ENCODE peak calls at places on chromosomes 16 and 17, in five cellular contexts. N is H9, Y is WTC11, L is AG04449, G is ascending aorta. R is an unnamed sample.

GRCh38 chr16:4315185-4316102 is at the start of gene GLIS2:
- DNase-seq in N (peak), G (peak), L (no peak), Y (peak), R (peak)

GRCh38 chr17:2337152-2337810 is at the start of gene SGSM2:
- DNase-seq in L (no peak), N (peak), Y (peak), G (peak), R (no peak)

GRCh38 chr17:6648181-6648580 is 3.2 kb downstream of the MED31 start:
- DNase-seq in Y (no peak), G (no peak), N (no peak), L (no peak), R (peak)

GRCh38 chr17:82917656-82918345 is 78.0 kb upstream of the ZNF750 start:
- DNase-seq in G (no peak), L (no peak), Y (peak), N (peak), R (no peak)

GRCh38 chr17:58004060-58004459 is 3.0 kb downstream of the SRSF1 start:
- DNase-seq in Y (no peak), L (no peak), G (no peak), N (no peak), R (no peak)

GRCh38 chr17:82787081-82787848 is 35.4 kb downstream of the TBCD start:
- DNase-seq in Y (no peak), G (no peak), L (no peak), N (no peak), R (no peak)

GRCh38 chr16:53864819-53865491 is 161.0 kb downstream of the FTO start:
- DNase-seq in Y (no peak), L (no peak), G (no peak), N (no peak), R (peak)

GRCh38 chr16:21283521-21284289 is 5.6 kb upstream of the CRYM start:
- DNase-seq in L (no peak), N (peak), Y (peak), G (no peak), R (no peak)

GRCh38 chr16:9610727-9611126 is 519.3 kb downstream of the HAPSTR1 start:
- DNase-seq in G (no peak), Y (no peak), N (no peak), L (no peak), R (no peak)

GRCh38 chr16:30491744-30492308 is 19.3 kb downstream of the ITGAL start:
- DNase-seq in G (no peak), N (no peak), L (no peak), Y (no peak), R (peak)

GRCh38 chr16:19315889-19316288 is 30.4 kb downstream of the CLEC19A start:
- DNase-seq in N (no peak), L (no peak), G (no peak), Y (no peak), R (no peak)

GRCh38 chr16:60107467-60107866 is 1373.4 kb upstream of the GOT2 start:
- DNase-seq in Y (no peak), L (no peak), N (no peak), G (no peak), R (peak)

DNA sequence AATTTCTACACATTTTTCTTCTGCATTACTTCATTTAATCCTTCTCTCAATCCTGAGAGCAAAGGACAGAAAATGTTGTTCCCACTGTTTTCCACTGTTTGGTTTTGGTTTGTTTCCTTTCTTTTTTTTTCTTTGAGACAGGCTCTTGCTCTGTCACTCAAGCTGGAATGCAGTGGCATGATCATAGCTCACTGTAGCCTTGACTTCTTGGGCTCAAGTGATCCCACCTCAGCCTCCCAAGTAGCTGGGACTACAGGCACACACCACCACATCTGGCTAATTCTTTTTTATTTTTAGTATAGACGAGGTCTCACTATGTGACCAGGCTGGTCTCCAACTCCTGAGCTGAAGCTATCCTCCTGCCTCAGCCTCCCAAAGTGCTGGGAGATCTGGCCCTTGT is 7.0 kb upstream of the ZNF652 start:
- DNase-seq in G (no peak), N (peak), Y (no peak), L (no peak), R (no peak)
- TF ChIP-seq CTCF in G (no peak), N (no peak), Y (no peak), L (no peak), R (no peak)

GRCh38 chr16:87543436-87544191 is 50.8 kb upstream of the ZCCHC14 start:
- DNase-seq in G (no peak), L (no peak), Y (no peak), N (no peak), R (no peak)
- TF ChIP-seq CTCF in G (peak), L (peak), Y (no peak), N (no peak), R (no peak)

GRCh38 chr16:81483064-81483969 is 38.7 kb downstream of the CMIP start:
- DNase-seq in Y (no peak), G (no peak), L (no peak), N (no peak), R (peak)

GRCh38 chr16:81478876-81479496 is 34.4 kb downstream of the CMIP start:
- DNase-seq in L (no peak), Y (no peak), N (no peak), G (peak), R (no peak)

GRCh38 chr16:81482329-81483063 is 37.9 kb downstream of the CMIP start:
- DNase-seq in L (no peak), G (no peak), Y (no peak), N (no peak), R (no peak)

GRCh38 chr16:81478294-81478693 is 33.7 kb downstream of the CMIP start:
- DNase-seq in L (no peak), Y (no peak), G (no peak), N (no peak), R (no peak)

DNA sequence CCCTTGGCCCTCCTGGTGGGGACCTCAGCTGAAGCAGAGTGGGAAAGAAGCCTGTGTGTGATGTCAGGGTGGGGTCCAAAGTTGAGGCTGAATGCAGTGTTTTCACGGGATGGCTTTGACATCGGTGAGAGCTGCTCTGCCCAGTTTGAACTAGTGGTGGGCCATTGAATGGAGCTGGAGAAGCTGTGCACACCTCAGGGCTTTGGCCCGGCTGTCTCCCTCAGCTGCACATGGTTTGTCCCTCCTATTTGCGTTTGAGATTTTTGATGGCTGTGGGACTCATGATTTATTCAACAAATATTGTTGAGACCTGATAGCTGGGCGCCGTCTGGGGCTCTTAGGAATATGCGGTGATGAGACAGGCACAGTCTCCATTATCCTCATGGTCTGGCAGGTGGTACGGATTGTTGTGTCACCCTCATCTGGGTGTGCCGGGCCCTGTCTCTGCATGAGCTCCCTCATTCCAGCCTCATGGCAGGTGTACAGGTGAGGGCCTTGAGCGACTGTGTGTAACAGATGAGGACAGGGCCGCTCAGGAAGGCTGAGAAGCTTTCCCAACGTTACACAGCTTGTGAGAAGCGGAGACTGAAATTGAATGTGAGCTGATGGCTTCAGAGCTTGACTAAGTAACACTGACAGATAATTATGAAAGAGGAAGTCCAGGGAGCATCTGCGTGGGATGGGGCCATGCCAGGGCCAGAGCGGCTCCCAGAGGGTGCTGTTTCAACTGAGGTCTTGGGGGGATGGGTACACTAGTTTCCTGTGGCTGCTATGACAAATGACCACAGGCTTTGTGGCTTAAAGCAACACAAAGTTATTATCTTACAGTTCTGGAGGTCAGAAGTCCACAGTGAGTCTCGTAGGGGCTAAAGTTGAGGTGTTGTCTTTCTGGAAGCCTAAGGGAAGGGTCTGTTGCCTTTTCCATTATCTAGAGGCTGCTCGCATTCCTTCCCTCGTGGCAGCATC is 36.5 kb downstream of the CMIP start:
- DNase-seq in G (peak), Y (no peak), N (no peak), L (no peak), R (peak)
- TF ChIP-seq CTCF in G (no peak), Y (no peak), N (no peak), L (no peak), R (no peak)

DNA sequence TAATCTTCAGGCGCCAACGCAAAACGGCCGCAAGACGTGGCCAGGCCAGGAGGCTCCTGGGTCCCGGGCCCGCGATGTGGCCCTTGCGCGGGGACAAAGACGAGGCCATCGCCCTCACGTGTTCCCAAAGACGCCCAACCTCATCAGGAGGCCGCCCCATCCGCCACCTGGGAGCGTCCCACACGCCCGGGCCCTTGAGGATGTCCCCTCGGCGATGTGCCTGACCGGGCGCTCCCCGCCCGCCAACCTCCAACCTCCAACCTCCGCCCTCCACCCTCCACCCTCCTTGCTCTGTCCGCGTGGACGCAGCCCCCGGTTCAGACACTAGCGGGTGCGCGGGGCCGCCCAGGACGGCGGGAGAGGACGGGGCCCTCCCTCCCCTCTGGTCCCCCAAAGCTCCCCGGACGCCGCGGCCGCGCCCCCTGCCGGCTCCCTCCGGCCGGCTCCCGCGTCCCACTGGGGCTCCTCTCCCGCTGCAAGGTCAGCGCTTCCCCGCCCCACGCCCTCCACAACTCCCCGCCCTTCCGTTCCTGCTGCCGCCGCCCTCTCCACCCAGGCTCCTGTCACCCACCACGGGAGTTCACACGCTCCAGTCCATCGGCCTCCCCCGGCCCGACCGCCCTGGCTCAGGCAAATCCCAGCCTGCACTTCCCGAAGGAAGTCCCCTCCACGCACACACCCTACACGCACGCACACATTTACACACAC is 250.8 kb upstream of the RPL38 start:
- DNase-seq in Y (peak), G (no peak), L (no peak), N (peak), R (no peak)
- TF ChIP-seq CTCF in Y (peak), G (peak), L (peak), N (peak), R (no peak)

GRCh38 chr17:36934759-36935630 is 2.3 kb upstream of the LHX1 start:
- DNase-seq in G (no peak), Y (peak), N (peak), L (no peak), R (no peak)
- TF ChIP-seq CTCF in G (no peak), Y (no peak), N (no peak), L (no peak), R (no peak)

GRCh38 chr17:76547642-76548202 is 7.9 kb downstream of the PRCD start:
- DNase-seq in N (no peak), L (no peak), Y (no peak), G (no peak), R (no peak)
- TF ChIP-seq CTCF in N (no peak), L (no peak), Y (no peak), G (no peak), R (peak)

GRCh38 chr17:51841669-51842068 is 316.8 kb downstream of the CA10 start:
- DNase-seq in G (no peak), L (no peak), N (no peak), Y (no peak), R (no peak)

GRCh38 chr17:51850206-51850605 is 308.3 kb downstream of the CA10 start:
- DNase-seq in Y (no peak), N (no peak), L (no peak), G (no peak), R (no peak)

GRCh38 chr17:51840688-51841087 is 317.8 kb downstream of the CA10 start:
- DNase-seq in N (no peak), L (no peak), Y (no peak), G (no peak), R (no peak)

GRCh38 chr17:51848451-51848850 is 310.1 kb downstream of the CA10 start:
- DNase-seq in Y (no peak), G (no peak), L (no peak), N (no peak), R (no peak)

DNA sequence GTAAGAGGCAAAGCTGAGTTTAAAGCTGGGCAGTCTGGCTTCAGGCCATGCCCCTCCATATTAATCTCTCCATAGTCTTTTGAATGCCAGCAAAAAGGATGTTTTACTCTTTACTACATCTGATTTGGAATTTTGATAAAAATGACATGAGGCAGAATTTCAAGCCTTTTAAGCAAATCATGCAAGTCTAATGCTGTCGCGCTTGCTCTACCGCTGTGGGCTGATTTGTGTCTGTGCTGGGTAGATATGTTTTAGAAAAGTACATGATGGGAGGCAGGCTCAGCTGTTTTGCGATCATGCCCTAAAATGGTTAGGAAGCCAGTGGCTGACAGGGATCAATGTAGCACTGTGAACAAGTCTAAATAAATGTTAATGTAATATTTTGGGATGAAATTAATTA is 312.0 kb downstream of the CA10 start:
- DNase-seq in Y (no peak), G (no peak), N (no peak), L (no peak), R (no peak)
- TF ChIP-seq CTCF in Y (no peak), G (no peak), N (no peak), L (no peak), R (no peak)

R was measured in HFFc6.